ENCODE peak calls at places on chromosomes 5 and 9, in five cellular contexts. B, C, Y, P and Q are unnamed samples.

GRCh38 chr5:66807743-66808142 is 211.6 kb downstream of the MAST4 start:
- DNase-seq in P (no peak), B (peak), C (no peak), Y (no peak), Q (no peak)

GRCh38 chr5:88944751-88945507 is 61.9 kb upstream of the MEF2C start:
- DNase-seq in C (no peak), P (no peak), B (peak), Y (no peak), Q (no peak)

GRCh38 chr5:170623576-170624181 is 119.9 kb downstream of the KCNIP1 start:
- DNase-seq in P (peak), B (peak), C (peak), Y (no peak), Q (no peak)

GRCh38 chr9:89635007-89635742 is 30.4 kb downstream of the GADD45G start:
- DNase-seq in Y (no peak), B (peak), P (peak), C (no peak), Q (no peak)

GRCh38 chr5:14239404-14239803 is 96.3 kb downstream of the TRIO start:
- DNase-seq in Y (no peak), P (no peak), B (no peak), C (no peak), Q (no peak)

GRCh38 chr9:94441796-94442195 is 113.1 kb upstream of the PCAT7 start:
- DNase-seq in Y (no peak), P (no peak), B (no peak), C (no peak), Q (no peak)

GRCh38 chr5:176810084-176810597 is at the start of gene UNC5A:
- DNase-seq in Y (no peak), B (peak), P (no peak), C (peak), Q (peak)

GRCh38 chr5:178589180-178590140 is 733 bp downstream of the COL23A1 start:
- DNase-seq in C (peak), B (peak), P (peak), Y (no peak), Q (peak)

GRCh38 chr5:150946351-150946905 is 41.6 kb upstream of the ZNF300 start:
- DNase-seq in P (no peak), C (no peak), B (no peak), Y (no peak), Q (no peak)

GRCh38 chr9:35195683-35196082 is 33.9 kb downstream of the UNC13B start:
- DNase-seq in C (no peak), P (no peak), Y (no peak), B (peak), Q (no peak)

GRCh38 chr5:15598294-15598902 is 98.4 kb downstream of the FBXL7 start:
- DNase-seq in P (no peak), B (no peak), Y (no peak), C (no peak), Q (peak)

GRCh38 chr5:82107277-82107676 is 135.5 kb downstream of the ATG10 start:
- DNase-seq in B (peak), P (no peak), C (no peak), Y (no peak), Q (no peak)

GRCh38 chr9:96243798-96244197 is 58.2 kb downstream of the HSD17B3 start:
- DNase-seq in Y (no peak), C (no peak), P (no peak), B (no peak), Q (no peak)

GRCh38 chr5:78542321-78542840 is 106.2 kb downstream of the LHFPL2 start:
- DNase-seq in P (no peak), C (no peak), Y (no peak), B (no peak), Q (no peak)

GRCh38 chr5:108788142-108788541 is 40.4 kb downstream of the FER start:
- DNase-seq in P (no peak), Y (no peak), C (no peak), B (no peak), Q (no peak)

GRCh38 chr5:67493676-67494075 is 297.1 kb upstream of the CD180 start:
- DNase-seq in B (peak), Y (no peak), C (peak), P (peak), Q (no peak)

GRCh38 chr5:16271851-16272250 is 92.3 kb upstream of the MARCHF11 start:
- DNase-seq in Y (no peak), C (no peak), P (no peak), B (no peak), Q (no peak)

GRCh38 chr9:38061326-38061947 is 7.6 kb downstream of the SHB start:
- DNase-seq in B (no peak), C (no peak), P (no peak), Y (no peak), Q (no peak)

GRCh38 chr9:117437283-117437682 is 22.4 kb upstream of the ASTN2 start:
- DNase-seq in C (no peak), Y (no peak), B (no peak), P (no peak), Q (no peak)
- H2AK5ac ChIP-seq in C (no peak), Y (no peak), B (no peak), P (no peak), Q (no peak)

DNA sequence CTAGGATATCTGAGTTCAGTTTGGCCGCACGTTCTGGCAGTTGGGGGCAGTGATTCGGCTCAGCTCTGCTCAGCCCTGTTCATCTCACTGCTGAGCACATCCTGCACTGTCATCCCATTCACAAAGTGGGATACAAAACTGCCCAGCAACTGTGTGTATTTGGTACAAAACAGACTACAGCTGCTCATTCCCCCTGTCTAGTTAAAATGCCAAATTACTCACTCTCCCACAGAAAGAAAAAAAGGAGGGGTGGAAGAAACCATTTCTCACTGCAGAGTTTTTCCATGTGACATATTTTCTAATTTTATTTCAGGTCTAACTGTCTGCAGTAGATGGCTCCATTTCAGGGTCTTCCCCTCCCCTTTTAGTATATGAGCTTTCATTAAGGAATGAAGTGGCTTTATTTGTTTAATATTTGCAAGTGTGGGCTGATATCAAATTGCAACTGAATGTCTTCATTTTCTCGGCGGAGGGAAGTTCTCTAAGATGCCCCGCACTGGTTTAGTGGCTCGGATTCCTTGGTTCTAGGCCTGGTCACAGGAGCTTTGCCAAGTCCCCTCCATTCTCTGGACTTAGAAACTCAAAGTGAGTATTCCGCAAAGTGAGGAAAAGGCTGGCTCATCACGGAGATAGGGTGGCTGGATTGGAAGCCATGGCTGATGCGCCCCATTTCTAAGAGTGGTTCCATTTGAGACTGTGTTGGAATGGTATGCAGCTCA is 14.7 kb downstream of the COL15A1 start:
- DNase-seq in Y (no peak), B (peak), P (peak), C (no peak), Q (no peak)
- H2BK120ac ChIP-seq in Y (no peak), B (no peak), P (no peak), C (no peak), Q (no peak)

GRCh38 chr9:76677481-76678055 is 86.7 kb upstream of the PCA3 start:
- DNase-seq in C (no peak), P (no peak), Y (no peak), B (peak), Q (no peak)
- H2BK12ac ChIP-seq in C (no peak), P (no peak), Y (no peak), B (no peak), Q (no peak)

DNA sequence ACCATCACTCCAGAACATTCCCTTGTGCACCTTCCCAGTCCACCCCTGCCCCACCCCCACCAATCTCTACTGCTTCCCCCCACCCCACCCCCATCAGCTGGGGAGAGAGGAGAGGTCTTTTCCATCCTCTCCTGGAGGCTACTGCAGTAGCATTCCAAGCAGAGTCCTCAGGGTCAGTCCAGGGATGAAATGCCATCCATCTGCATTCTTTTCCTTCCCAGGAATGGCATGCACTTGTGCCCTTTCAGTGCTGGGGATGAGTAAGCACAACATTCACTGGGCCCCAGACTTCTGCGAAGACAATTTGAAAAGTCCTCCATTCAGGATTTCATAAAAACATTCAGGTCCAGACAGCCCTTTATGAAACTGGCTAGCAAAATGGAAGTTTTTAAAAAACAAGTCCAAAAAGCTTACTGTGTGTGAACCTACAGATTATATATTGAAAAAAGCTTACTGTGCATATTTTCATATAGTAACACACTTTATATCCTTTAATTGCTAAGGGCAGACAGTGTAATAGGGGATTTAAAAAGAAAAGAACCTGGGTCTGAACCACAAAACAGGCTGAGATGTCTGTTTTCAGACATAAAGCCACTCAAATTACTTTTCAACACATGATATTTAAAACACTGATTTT is 50.0 kb upstream of the GOLPH3 start:
- DNase-seq in Y (peak), C (peak), B (peak), P (peak), Q (no peak)
- H2AK5ac ChIP-seq in Y (peak), C (no peak), B (peak), P (no peak), Q (no peak)

GRCh38 chr5:43604699-43605098 is 1.7 kb downstream of the NNT start:
- DNase-seq in Y (no peak), B (no peak), P (no peak), C (no peak), Q (no peak)

GRCh38 chr5:43603535-43604363 is 769 bp downstream of the NNT start:
- DNase-seq in C (peak), Y (no peak), B (peak), P (peak), Q (no peak)

GRCh38 chr5:43601454-43602260 is 1.3 kb upstream of the NNT start:
- DNase-seq in Y (no peak), C (no peak), B (peak), P (no peak), Q (no peak)

GRCh38 chr5:43602818-43603534 is at the start of gene NNT:
- DNase-seq in Y (no peak), P (peak), B (peak), C (peak), Q (peak)

DNA sequence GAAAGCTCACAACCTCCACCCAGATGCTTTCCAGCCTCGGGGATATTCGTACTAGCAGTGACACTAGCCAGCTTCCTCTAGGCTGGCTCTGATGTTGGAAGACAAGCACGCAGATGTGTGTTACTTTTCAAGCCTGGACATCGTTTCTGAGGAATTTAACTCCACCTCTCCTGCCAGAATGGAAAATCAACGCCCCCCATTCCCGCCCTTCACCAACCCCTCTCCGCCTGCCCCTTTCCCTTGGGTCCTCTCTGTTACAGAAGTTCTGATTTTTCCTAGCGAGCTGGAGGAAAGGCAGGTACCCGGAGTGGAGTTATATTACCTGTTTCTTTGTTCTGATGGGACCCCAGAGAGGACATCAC is 543 bp upstream of the NNT start:
- DNase-seq in C (peak), Y (no peak), B (peak), P (no peak), Q (peak)
- H2BK120ac ChIP-seq in C (no peak), Y (no peak), B (peak), P (peak), Q (no peak)

DNA sequence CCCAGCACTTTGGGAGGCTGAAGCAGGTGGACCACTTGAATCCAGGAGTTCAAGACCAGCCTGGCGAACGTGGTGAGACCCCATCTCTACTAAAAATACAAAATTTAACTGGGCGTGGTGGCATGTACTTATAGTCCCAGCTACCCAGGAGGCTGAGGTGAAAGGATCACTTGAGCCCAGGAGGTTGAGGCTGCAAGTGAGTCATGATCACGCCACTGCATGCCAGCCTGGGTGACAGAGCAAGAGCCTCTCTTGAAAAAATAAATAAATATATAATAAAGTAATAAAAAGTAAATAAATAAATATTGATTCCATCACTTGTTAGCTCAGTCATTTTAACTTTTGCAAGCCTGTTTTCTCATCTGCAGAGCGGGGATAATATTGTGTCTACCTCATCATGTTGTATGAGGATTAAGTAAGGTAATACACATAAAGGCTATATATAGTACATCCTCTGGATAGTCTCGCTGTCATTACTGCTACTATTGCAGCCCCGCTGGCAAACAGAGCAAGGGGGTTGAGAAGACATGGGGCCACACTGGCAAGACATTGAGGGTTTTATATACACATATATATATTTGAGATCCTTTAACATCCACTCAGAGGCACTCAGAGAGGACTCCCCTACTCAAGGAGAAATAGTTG is 210.9 kb downstream of the C9orf152 start:
- DNase-seq in C (no peak), Y (no peak), B (no peak), P (no peak), Q (no peak)
- H2BK12ac ChIP-seq in C (no peak), Y (no peak), B (no peak), P (no peak), Q (no peak)

GRCh38 chr9:133956520-133957076 is 35.5 kb downstream of the VAV2 start:
- DNase-seq in Y (no peak), C (peak), B (peak), P (peak), Q (no peak)
- H2AK5ac ChIP-seq in Y (peak), C (no peak), B (peak), P (no peak), Q (peak)

DNA sequence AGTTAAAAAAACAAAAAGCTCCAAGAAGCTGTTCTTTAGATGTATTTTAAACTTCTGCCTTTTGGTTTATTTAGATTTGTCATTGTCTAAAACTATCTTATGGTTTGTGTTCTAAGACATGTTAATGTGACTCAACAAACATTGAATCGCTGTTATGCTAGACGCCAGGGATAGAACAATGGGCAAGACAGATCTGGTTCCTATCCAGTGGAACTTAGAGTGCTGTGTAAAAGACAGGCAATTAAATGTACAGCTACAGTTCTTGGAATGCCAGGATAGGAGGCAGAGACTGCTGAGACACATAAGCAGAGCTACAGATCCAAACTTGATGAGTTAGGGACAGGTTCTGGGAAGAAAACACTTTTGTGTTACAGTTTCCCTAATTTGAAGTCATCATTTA is 22.4 kb downstream of the LYRM7 start:
- DNase-seq in P (no peak), Y (no peak), B (peak), C (no peak), Q (no peak)
- H2BK120ac ChIP-seq in P (no peak), Y (no peak), B (no peak), C (no peak), Q (no peak)

GRCh38 chr5:154701181-154701580 is 54.0 kb upstream of the LARP1 start:
- DNase-seq in C (no peak), P (no peak), Y (no peak), B (no peak), Q (no peak)
- H2BK12ac ChIP-seq in C (no peak), P (no peak), Y (no peak), B (no peak), Q (no peak)